ENCODE peak calls at places on chromosomes 1 and 21, in five cellular contexts. One of them, this sample, is unnamed.

GRCh38 chr1:40309374-40310128 is 7.5 kb downstream of the COL9A2 start:
- DNase-seq in SK-N-SH: no peak
- DNase-seq in GM12878: no peak
- DNase-seq in K562: no peak
- DNase-seq in HepG2: no peak
- DNase-seq in this sample: no peak

GRCh38 chr1:204323887-204324286 is 35.8 kb downstream of the PLEKHA6 start:
- DNase-seq in SK-N-SH: no peak
- DNase-seq in GM12878: no peak
- DNase-seq in K562: no peak
- DNase-seq in HepG2: no peak
- DNase-seq in this sample: no peak

GRCh38 chr1:201756411-201756810 is 72.5 kb upstream of the IPO9 start:
- DNase-seq in SK-N-SH: no peak
- DNase-seq in GM12878: no peak
- DNase-seq in K562: no peak
- DNase-seq in HepG2: no peak
- DNase-seq in this sample: no peak

GRCh38 chr1:158246650-158247049 is 7.6 kb upstream of the CD1A start:
- DNase-seq in SK-N-SH: no peak
- DNase-seq in GM12878: no peak
- DNase-seq in K562: no peak
- DNase-seq in HepG2: no peak
- DNase-seq in this sample: peak

GRCh38 chr1:48061162-48062136 is 64.3 kb upstream of the TRABD2B start:
- DNase-seq in SK-N-SH: peak
- DNase-seq in GM12878: no peak
- DNase-seq in K562: peak
- DNase-seq in HepG2: peak
- DNase-seq in this sample: peak

GRCh38 chr1:87115317-87115885 is 201.0 kb downstream of the HS2ST1 start:
- DNase-seq in SK-N-SH: no peak
- DNase-seq in GM12878: no peak
- DNase-seq in K562: no peak
- DNase-seq in HepG2: no peak
- DNase-seq in this sample: no peak

GRCh38 chr1:198978523-198978922 is 339.7 kb downstream of the PTPRC start:
- DNase-seq in SK-N-SH: no peak
- DNase-seq in GM12878: no peak
- DNase-seq in K562: no peak
- DNase-seq in HepG2: no peak
- DNase-seq in this sample: no peak

GRCh38 chr21:46155514-46156377 is at the start of gene FTCD:
- DNase-seq in SK-N-SH: no peak
- DNase-seq in GM12878: no peak
- DNase-seq in K562: no peak
- DNase-seq in HepG2: peak
- DNase-seq in this sample: no peak

GRCh38 chr21:34517491-34518245 is 5.7 kb upstream of the KCNE1 start:
- DNase-seq in SK-N-SH: no peak
- DNase-seq in GM12878: no peak
- DNase-seq in K562: peak
- DNase-seq in HepG2: peak
- DNase-seq in this sample: no peak

GRCh38 chr21:46304955-46305354 is 18.7 kb downstream of the C21orf58 start:
- DNase-seq in SK-N-SH: no peak
- DNase-seq in GM12878: no peak
- DNase-seq in K562: peak
- DNase-seq in HepG2: no peak
- DNase-seq in this sample: no peak

GRCh38 chr1:200783926-200784325 is 45.2 kb downstream of the CAMSAP2 start:
- DNase-seq in SK-N-SH: no peak
- DNase-seq in GM12878: no peak
- DNase-seq in K562: no peak
- DNase-seq in HepG2: no peak
- DNase-seq in this sample: no peak

GRCh38 chr1:11211925-11212587 is 22.9 kb downstream of the ANGPTL7 start:
- DNase-seq in SK-N-SH: no peak
- DNase-seq in GM12878: no peak
- DNase-seq in K562: no peak
- DNase-seq in HepG2: no peak
- DNase-seq in this sample: no peak

GRCh38 chr1:170461362-170461761 is 70.6 kb upstream of the GORAB start:
- DNase-seq in SK-N-SH: no peak
- DNase-seq in GM12878: no peak
- DNase-seq in K562: no peak
- DNase-seq in HepG2: no peak
- DNase-seq in this sample: no peak

GRCh38 chr1:236978740-236979139 is 25.5 kb downstream of the MT1HL1 start:
- DNase-seq in SK-N-SH: no peak
- DNase-seq in GM12878: no peak
- DNase-seq in K562: no peak
- DNase-seq in HepG2: no peak
- DNase-seq in this sample: no peak

GRCh38 chr1:53376041-53376461 is 48.2 kb upstream of the LRP8 start:
- DNase-seq in SK-N-SH: peak
- DNase-seq in GM12878: no peak
- DNase-seq in K562: no peak
- DNase-seq in HepG2: no peak
- DNase-seq in this sample: no peak

GRCh38 chr1:206559661-206559995 is 52.3 kb downstream of the RASSF5 start:
- DNase-seq in SK-N-SH: no peak
- DNase-seq in GM12878: no peak
- DNase-seq in K562: peak
- DNase-seq in HepG2: no peak
- DNase-seq in this sample: no peak

GRCh38 chr1:186985889-186986491 is 157.2 kb downstream of the PLA2G4A start:
- DNase-seq in SK-N-SH: peak
- DNase-seq in GM12878: no peak
- DNase-seq in K562: peak
- DNase-seq in HepG2: peak
- DNase-seq in this sample: peak

GRCh38 chr1:158355773-158356172 is 2.1 kb downstream of the CD1E start:
- DNase-seq in SK-N-SH: no peak
- DNase-seq in GM12878: no peak
- DNase-seq in K562: no peak
- DNase-seq in HepG2: no peak
- DNase-seq in this sample: no peak

GRCh38 chr1:38231941-38232340 is 185.3 kb upstream of the POU3F1 start:
- DNase-seq in SK-N-SH: no peak
- DNase-seq in GM12878: no peak
- DNase-seq in K562: no peak
- DNase-seq in HepG2: no peak
- DNase-seq in this sample: no peak

GRCh38 chr1:220811695-220812094 is 25.0 kb downstream of the MTARC1 start:
- DNase-seq in SK-N-SH: no peak
- DNase-seq in GM12878: no peak
- DNase-seq in K562: no peak
- DNase-seq in HepG2: no peak
- DNase-seq in this sample: no peak

GRCh38 chr1:25786887-25787286 is 13.1 kb upstream of the SELENON start:
- DNase-seq in SK-N-SH: no peak
- DNase-seq in GM12878: no peak
- DNase-seq in K562: no peak
- DNase-seq in HepG2: no peak
- DNase-seq in this sample: no peak

GRCh38 chr1:159974350-159974965 is 20.4 kb upstream of the SLAMF9 start:
- DNase-seq in SK-N-SH: no peak
- DNase-seq in GM12878: no peak
- DNase-seq in K562: no peak
- DNase-seq in HepG2: no peak
- DNase-seq in this sample: no peak

GRCh38 chr1:234139966-234140365 is 233.3 kb upstream of the COA6 start:
- DNase-seq in SK-N-SH: no peak
- DNase-seq in GM12878: no peak
- DNase-seq in K562: no peak
- DNase-seq in HepG2: peak
- DNase-seq in this sample: no peak

GRCh38 chr1:84479998-84480397 is 932 bp downstream of the RPF1 start:
- DNase-seq in SK-N-SH: peak
- DNase-seq in GM12878: no peak
- DNase-seq in K562: peak
- DNase-seq in HepG2: no peak
- DNase-seq in this sample: no peak

GRCh38 chr1:111448918-111449702 is at the start of the genes ATP5PB and WDR77:
- DNase-seq in SK-N-SH: peak
- DNase-seq in GM12878: peak
- DNase-seq in K562: peak
- DNase-seq in HepG2: peak
- DNase-seq in this sample: peak

GRCh38 chr1:9252999-9253398 is 18.4 kb downstream of the H6PD start:
- DNase-seq in SK-N-SH: peak
- DNase-seq in GM12878: no peak
- DNase-seq in K562: no peak
- DNase-seq in HepG2: no peak
- DNase-seq in this sample: no peak

GRCh38 chr1:162605225-162605927 is 26.9 kb upstream of the DDR2 start:
- DNase-seq in SK-N-SH: no peak
- DNase-seq in GM12878: no peak
- DNase-seq in K562: no peak
- DNase-seq in HepG2: no peak
- DNase-seq in this sample: peak

GRCh38 chr1:22039594-22040347 is 12.7 kb upstream of the CDC42 start:
- DNase-seq in SK-N-SH: no peak
- DNase-seq in GM12878: peak
- DNase-seq in K562: peak
- DNase-seq in HepG2: no peak
- DNase-seq in this sample: no peak

GRCh38 chr1:18149113-18149641 is 41.6 kb downstream of the IGSF21 start:
- DNase-seq in SK-N-SH: peak
- DNase-seq in GM12878: no peak
- DNase-seq in K562: no peak
- DNase-seq in HepG2: peak
- DNase-seq in this sample: no peak

GRCh38 chr1:112515311-112516009 is 6.7 kb downstream of the WNT2B start:
- DNase-seq in SK-N-SH: no peak
- DNase-seq in GM12878: no peak
- DNase-seq in K562: peak
- DNase-seq in HepG2: peak
- DNase-seq in this sample: no peak

GRCh38 chr21:42198949-42199348 is 20.0 kb upstream of the ABCG1 start:
- DNase-seq in SK-N-SH: no peak
- DNase-seq in GM12878: no peak
- DNase-seq in K562: no peak
- DNase-seq in HepG2: no peak
- DNase-seq in this sample: no peak

GRCh38 chr1:181479137-181479745 is 4.1 kb upstream of the CACNA1E start:
- DNase-seq in SK-N-SH: peak
- DNase-seq in GM12878: peak
- DNase-seq in K562: peak
- DNase-seq in HepG2: peak
- DNase-seq in this sample: peak

GRCh38 chr1:221800831-221801610 is 59.1 kb upstream of the DUSP10 start:
- DNase-seq in SK-N-SH: no peak
- DNase-seq in GM12878: no peak
- DNase-seq in K562: no peak
- DNase-seq in HepG2: no peak
- DNase-seq in this sample: no peak

GRCh38 chr1:153682730-153683129 is 4.2 kb downstream of the NPR1 start:
- DNase-seq in SK-N-SH: no peak
- DNase-seq in GM12878: no peak
- DNase-seq in K562: no peak
- DNase-seq in HepG2: no peak
- DNase-seq in this sample: no peak

GRCh38 chr1:15139654-15140350 is 13.7 kb upstream of the TMEM51 start:
- DNase-seq in SK-N-SH: peak
- DNase-seq in GM12878: no peak
- DNase-seq in K562: peak
- DNase-seq in HepG2: peak
- DNase-seq in this sample: peak
- TF ChIP-seq ZBTB33 in SK-N-SH: no peak
- TF ChIP-seq ZBTB33 in GM12878: peak
- TF ChIP-seq ZBTB33 in K562: no peak
- TF ChIP-seq ZBTB33 in HepG2: no peak
- TF ChIP-seq ZBTB33 in this sample: no peak

GRCh38 chr1:27400035-27400962 is 7.9 kb downstream of the GPR3 start:
- DNase-seq in SK-N-SH: peak
- DNase-seq in GM12878: no peak
- DNase-seq in K562: no peak
- DNase-seq in HepG2: no peak
- DNase-seq in this sample: no peak
- TF ChIP-seq ZBTB33 in SK-N-SH: no peak
- TF ChIP-seq ZBTB33 in GM12878: no peak
- TF ChIP-seq ZBTB33 in K562: no peak
- TF ChIP-seq ZBTB33 in HepG2: no peak
- TF ChIP-seq ZBTB33 in this sample: no peak

DNA sequence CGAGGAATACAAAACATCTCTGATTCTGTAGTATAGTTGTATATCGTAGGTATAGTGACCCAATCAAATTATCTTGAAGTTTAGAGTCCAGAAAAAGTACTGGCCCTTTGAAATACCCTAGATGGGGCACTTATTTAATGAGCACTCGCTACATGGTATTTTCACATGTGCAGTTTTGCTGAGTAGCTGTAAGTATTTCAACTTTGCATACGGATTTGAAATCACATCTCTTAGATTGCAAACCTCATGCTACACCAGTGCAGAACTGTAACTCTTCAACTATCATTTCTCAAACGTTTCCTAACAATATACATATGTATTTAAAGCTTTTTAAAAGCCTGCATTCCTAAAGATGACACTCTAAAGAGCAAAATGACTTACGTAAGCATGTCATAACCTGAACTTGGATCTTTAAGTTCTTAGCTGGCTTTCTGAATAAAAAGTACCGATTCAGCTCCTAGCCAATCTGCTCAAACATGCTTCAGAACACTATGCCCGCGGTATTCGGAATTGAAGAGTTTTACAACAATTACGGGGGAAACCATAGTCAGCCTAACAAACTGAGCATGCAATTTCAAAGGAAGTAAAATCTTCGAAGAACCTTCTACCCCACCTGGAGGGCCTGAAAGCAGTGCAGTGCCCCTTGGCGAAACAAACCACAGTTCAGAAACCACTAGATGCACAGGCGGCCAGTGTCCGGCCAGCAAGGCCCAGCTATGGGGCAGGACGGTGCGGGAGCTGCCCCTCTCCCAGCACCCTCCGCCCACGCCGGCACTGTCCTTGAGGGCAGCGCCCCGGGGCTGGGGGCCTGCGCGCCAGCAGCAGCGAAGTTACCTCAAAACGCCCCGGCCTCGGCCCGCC is 878 bp downstream of the FH start:
- DNase-seq in SK-N-SH: no peak
- DNase-seq in GM12878: no peak
- DNase-seq in K562: peak
- DNase-seq in HepG2: peak
- DNase-seq in this sample: no peak
- TF ChIP-seq ZBTB33 in SK-N-SH: no peak
- TF ChIP-seq ZBTB33 in GM12878: no peak
- TF ChIP-seq ZBTB33 in K562: no peak
- TF ChIP-seq ZBTB33 in HepG2: no peak
- TF ChIP-seq ZBTB33 in this sample: no peak

DNA sequence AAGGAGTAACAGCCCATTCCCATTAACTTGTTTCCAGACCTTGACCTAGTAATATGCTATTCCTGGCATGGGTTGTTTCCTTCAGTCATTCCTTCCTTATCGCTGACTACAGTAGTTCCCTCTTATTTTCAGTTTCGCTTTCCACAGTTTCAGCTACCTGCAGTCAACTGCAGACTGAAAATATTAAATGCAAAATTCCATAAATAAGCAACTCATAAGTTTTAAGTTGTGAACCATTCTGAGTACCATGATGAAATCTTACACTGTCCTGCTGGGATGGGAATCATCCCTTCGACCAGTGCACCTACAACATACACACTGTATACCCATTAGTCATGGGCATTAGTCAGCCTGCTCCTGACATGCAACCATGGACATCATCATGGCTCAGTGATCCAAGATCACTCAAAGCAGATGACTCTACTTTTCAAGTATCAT is 66.7 kb downstream of the CCDC30 start:
- DNase-seq in SK-N-SH: no peak
- DNase-seq in GM12878: no peak
- DNase-seq in K562: no peak
- DNase-seq in HepG2: no peak
- DNase-seq in this sample: no peak
- TF ChIP-seq ZBTB33 in SK-N-SH: no peak
- TF ChIP-seq ZBTB33 in GM12878: no peak
- TF ChIP-seq ZBTB33 in K562: no peak
- TF ChIP-seq ZBTB33 in HepG2: no peak
- TF ChIP-seq ZBTB33 in this sample: no peak